ENCODE peak calls at places on chromosomes 12 and 14, in six cellular contexts. P is pancreas, C is GM23248, B is lower lobe of right lung, Y is dorsolateral prefrontal cortex, A is OCI-LY7. W is an unnamed sample.

GRCh38 chr14:61247935-61248334 is 33.2 kb downstream of the TMEM30B start:
- DNase-seq in P (no peak), C (peak), B (no peak), Y (no peak), A (no peak), W (no peak)

GRCh38 chr14:24673534-24674203 is 39.7 kb upstream of the GZMB start:
- DNase-seq in P (no peak), C (no peak), B (no peak), Y (no peak), A (peak), W (no peak)

GRCh38 chr14:63229330-63230059 is 25.3 kb downstream of the RHOJ start:
- DNase-seq in P (no peak), C (no peak), B (no peak), Y (no peak), A (no peak), W (no peak)

GRCh38 chr14:56119221-56119967 is 1.2 kb downstream of the PELI2 start:
- DNase-seq in P (peak), C (peak), B (peak), Y (peak), A (peak), W (no peak)

GRCh38 chr12:39804479-39805241 is 185.1 kb upstream of the ABCD2 start:
- DNase-seq in P (no peak), C (no peak), B (no peak), Y (no peak), A (no peak), W (no peak)

GRCh38 chr14:100533647-100534485 is 53.4 kb downstream of the BEGAIN start:
- DNase-seq in P (peak), C (peak), B (peak), Y (peak), A (no peak), W (no peak)

GRCh38 chr14:61342486-61342885 is 21.1 kb downstream of the PRKCH start:
- DNase-seq in P (no peak), C (no peak), B (no peak), Y (no peak), A (no peak), W (no peak)

GRCh38 chr14:103549361-103550311 is 12.8 kb downstream of the BAG5 start:
- DNase-seq in P (peak), C (no peak), B (peak), Y (peak), A (no peak), W (peak)

GRCh38 chr14:74860899-74861733 is 14.8 kb downstream of the PROX2 start:
- DNase-seq in P (peak), C (peak), B (peak), Y (peak), A (peak), W (peak)

GRCh38 chr14:64826845-64827244 is 52.9 kb downstream of the SPTB start:
- DNase-seq in P (no peak), C (peak), B (no peak), Y (no peak), A (no peak), W (no peak)

GRCh38 chr14:95313707-95314106 is 6.0 kb downstream of the CLMN start:
- DNase-seq in P (no peak), C (peak), B (peak), Y (peak), A (no peak), W (peak)

GRCh38 chr12:110545812-110546211 is 37.3 kb downstream of the PPTC7 start:
- DNase-seq in P (no peak), C (peak), B (no peak), Y (no peak), A (no peak), W (no peak)

GRCh38 chr12:2510066-2510465 is 284.7 kb upstream of the FKBP4 start:
- DNase-seq in P (no peak), C (no peak), B (no peak), Y (no peak), A (no peak), W (no peak)

GRCh38 chr12:126051611-126052107 is 986.4 kb downstream of the AACS start:
- DNase-seq in P (no peak), C (peak), B (no peak), Y (no peak), A (no peak), W (no peak)

GRCh38 chr14:55752580-55753365 is 172.8 kb downstream of the KTN1 start:
- DNase-seq in P (no peak), C (peak), B (peak), Y (no peak), A (no peak), W (no peak)

GRCh38 chr14:61455351-61455750 is 134.0 kb downstream of the PRKCH start:
- DNase-seq in P (no peak), C (no peak), B (no peak), Y (no peak), A (no peak), W (no peak)

GRCh38 chr12:52004042-52004648 is 2.6 kb upstream of the TAMALIN start:
- DNase-seq in P (no peak), C (peak), B (no peak), Y (peak), A (no peak), W (peak)

GRCh38 chr14:80762829-80763228 is 178.7 kb downstream of the CEP128 start:
- DNase-seq in P (no peak), C (peak), B (no peak), Y (no peak), A (no peak), W (no peak)

GRCh38 chr12:1518763-1519516 is 75.4 kb downstream of the FBXL14 start:
- DNase-seq in P (no peak), C (peak), B (no peak), Y (no peak), A (no peak), W (no peak)

GRCh38 chr14:90281766-90282165 is 25.4 kb downstream of the PSMC1 start:
- DNase-seq in P (no peak), C (peak), B (no peak), Y (no peak), A (no peak), W (no peak)

GRCh38 chr14:28941758-28942157 is 175.2 kb downstream of the FOXG1 start:
- DNase-seq in P (no peak), C (no peak), B (no peak), Y (no peak), A (no peak), W (no peak)

GRCh38 chr12:24360057-24360456 is 410.6 kb upstream of the SOX5 start:
- DNase-seq in P (no peak), C (no peak), B (no peak), Y (no peak), A (no peak), W (no peak)

GRCh38 chr14:63457498-63457897 is 85.7 kb downstream of the PPP2R5E start:
- DNase-seq in P (no peak), C (no peak), B (no peak), Y (no peak), A (no peak), W (no peak)

GRCh38 chr14:32136027-32136825 is 59.1 kb downstream of the ARHGAP5 start:
- DNase-seq in P (no peak), C (no peak), B (no peak), Y (no peak), A (no peak), W (no peak)

GRCh38 chr14:101821528-101821927 is 60.0 kb downstream of the PPP2R5C start:
- DNase-seq in P (no peak), C (no peak), B (no peak), Y (no peak), A (no peak), W (no peak)

GRCh38 chr12:76508128-76508661 is 51.4 kb downstream of the OSBPL8 start:
- DNase-seq in P (no peak), C (no peak), B (no peak), Y (no peak), A (no peak), W (no peak)

GRCh38 chr12:49296034-49296835 is 1.3 kb downstream of the PRPH start:
- DNase-seq in P (peak), C (peak), B (peak), Y (no peak), A (peak), W (no peak)

GRCh38 chr12:50419112-50419909 is 18.6 kb downstream of the LARP4 start:
- DNase-seq in P (no peak), C (no peak), B (no peak), Y (no peak), A (no peak), W (no peak)

GRCh38 chr12:27984275-27984674 is 11.7 kb upstream of the PTHLH start:
- DNase-seq in P (no peak), C (peak), B (no peak), Y (no peak), A (no peak), W (no peak)

GRCh38 chr12:49932023-49932422 is 18.5 kb upstream of the AQP2 start:
- DNase-seq in P (no peak), C (no peak), B (no peak), Y (no peak), A (no peak), W (no peak)

GRCh38 chr12:32847287-32847686 is 49.3 kb downstream of the PKP2 start:
- DNase-seq in P (no peak), C (no peak), B (no peak), Y (no peak), A (no peak), W (no peak)

GRCh38 chr12:62930546-62931425 is 4.2 kb downstream of the PPM1H start:
- DNase-seq in P (no peak), C (no peak), B (no peak), Y (no peak), A (no peak), W (no peak)

GRCh38 chr14:106845286-106846087 is 1319.1 kb downstream of the TMEM121 start:
- DNase-seq in P (peak), C (no peak), B (peak), Y (no peak), A (peak), W (no peak)

GRCh38 chr14:106844608-106845285 is 1318.4 kb downstream of the TMEM121 start:
- DNase-seq in P (peak), C (no peak), B (peak), Y (no peak), A (peak), W (peak)

GRCh38 chr14:106843951-106844483 is 1317.6 kb downstream of the TMEM121 start:
- DNase-seq in P (peak), C (no peak), B (peak), Y (no peak), A (peak), W (no peak)

GRCh38 chr14:106848330-106849121 is 1322.1 kb downstream of the TMEM121 start:
- DNase-seq in P (no peak), C (no peak), B (no peak), Y (no peak), A (peak), W (no peak)

GRCh38 chr14:106846218-106846617 is 1319.8 kb downstream of the TMEM121 start:
- DNase-seq in P (no peak), C (no peak), B (no peak), Y (no peak), A (peak), W (no peak)
- H3K27ac ChIP-seq in P (peak), C (no peak), B (peak), Y (no peak), A (peak), W (no peak)

GRCh38 chr12:97132270-97132669 is 225.2 kb downstream of the NEDD1 start:
- DNase-seq in P (no peak), C (no peak), B (no peak), Y (no peak), A (no peak), W (no peak)
- H3K27ac ChIP-seq in P (no peak), C (no peak), B (no peak), Y (no peak), A (no peak), W (no peak)

DNA sequence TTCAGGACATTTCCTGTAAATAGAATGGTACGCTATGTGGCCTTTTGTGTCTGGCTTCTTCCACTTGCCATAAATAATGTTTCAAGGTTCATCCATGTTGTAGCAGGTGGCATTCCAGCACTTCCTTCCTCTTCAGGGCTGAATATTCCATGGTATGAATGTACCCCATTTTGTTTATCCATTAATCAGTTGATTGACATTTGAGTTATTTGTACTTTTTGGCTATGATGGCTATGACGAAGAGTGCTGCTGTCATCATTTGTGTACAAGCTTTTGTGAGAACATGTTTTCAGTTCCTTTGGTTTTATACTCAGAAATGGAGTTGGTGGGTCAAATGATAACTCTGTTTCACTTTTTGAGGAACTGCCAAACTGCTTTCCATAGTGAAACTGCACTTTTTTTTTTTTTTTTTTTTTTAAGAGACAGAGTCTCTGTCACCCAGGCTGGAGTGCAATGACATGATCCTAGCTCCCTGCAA is 6.5 kb upstream of the CDK2AP1 start:
- DNase-seq in P (no peak), C (no peak), B (no peak), Y (no peak), A (peak), W (no peak)
- H3K27ac ChIP-seq in P (peak), C (no peak), B (peak), Y (no peak), A (peak), W (no peak)

DNA sequence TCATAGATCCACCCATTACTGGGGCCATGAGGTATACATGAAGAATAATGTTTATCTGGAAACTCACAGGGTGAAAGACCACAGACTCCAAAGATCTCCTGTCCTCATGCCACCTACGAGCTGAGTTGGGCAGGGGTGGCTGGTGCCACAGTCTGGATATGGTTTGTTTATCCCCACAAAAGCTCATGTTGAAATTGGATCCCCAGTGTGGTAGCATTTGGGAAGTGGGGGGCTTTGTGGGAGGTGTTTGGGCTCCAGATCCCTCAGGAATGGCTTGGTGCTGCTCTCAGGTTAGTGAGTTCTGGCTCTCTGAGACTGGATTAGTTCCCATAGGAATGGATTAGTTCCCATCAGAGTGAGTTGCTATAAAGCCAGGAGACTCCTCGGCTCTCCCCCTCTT is 192.3 kb upstream of the FSCB start:
- DNase-seq in P (no peak), C (no peak), B (no peak), Y (no peak), A (no peak), W (no peak)
- H3K27ac ChIP-seq in P (no peak), C (no peak), B (no peak), Y (no peak), A (no peak), W (no peak)